ENCODE peak calls at places on chromosomes 2 and 18, in five cellular contexts. K is amniotic stem cell, M is midbrain, H is stomach, Z is tibial artery. P is an unnamed sample.

GRCh38 chr18:68865021-68865420 is 67.1 kb downstream of the CCDC102B start:
- DNase-seq in K (no peak), M (no peak), H (no peak), Z (no peak), P (no peak)

GRCh38 chr2:179591690-179592089 is 269.7 kb downstream of the ZNF385B start:
- DNase-seq in K (no peak), M (no peak), H (no peak), Z (no peak), P (no peak)

GRCh38 chr18:24000613-24001490 is 13.7 kb upstream of the TTC39C start:
- DNase-seq in K (no peak), M (no peak), H (no peak), Z (no peak), P (no peak)

GRCh38 chr2:25690058-25690457 is 16.7 kb upstream of the DTNB start:
- DNase-seq in K (no peak), M (no peak), H (peak; percentile 25), Z (no peak), P (no peak)

GRCh38 chr2:40364143-40364903 is 87.6 kb downstream of the SLC8A1 start:
- DNase-seq in K (no peak), M (no peak), H (no peak), Z (no peak), P (no peak)

GRCh38 chr2:161273038-161273760 is 35.0 kb upstream of the PSMD14 start:
- DNase-seq in K (peak; percentile 44), M (peak; percentile 60), H (no peak), Z (no peak), P (no peak)

GRCh38 chr18:23316986-23317385 is 136.1 kb upstream of the RIOK3 start:
- DNase-seq in K (no peak), M (no peak), H (no peak), Z (no peak), P (no peak)

GRCh38 chr18:49321271-49321670 is 139.2 kb downstream of the DYM start:
- DNase-seq in K (no peak), M (no peak), H (no peak), Z (no peak), P (no peak)

GRCh38 chr2:27727257-27727656 is 44.3 kb upstream of the MRPL33 start:
- DNase-seq in K (no peak), M (no peak), H (no peak), Z (no peak), P (no peak)

GRCh38 chr18:61991201-61991600 is 98.4 kb upstream of the RNF152 start:
- DNase-seq in K (no peak), M (no peak), H (no peak), Z (no peak), P (no peak)

GRCh38 chr18:74806700-74807416 is 209.2 kb downstream of the ZNF407 start:
- DNase-seq in K (peak; percentile 20), M (no peak), H (no peak), Z (no peak), P (no peak)

GRCh38 chr18:13379930-13380665 is 161.5 kb downstream of the LDLRAD4 start:
- DNase-seq in K (no peak), M (no peak), H (no peak), Z (no peak), P (no peak)

GRCh38 chr2:239932881-239933735 is 92.0 kb downstream of the NDUFA10 start:
- DNase-seq in K (no peak), M (no peak), H (peak; percentile 20), Z (no peak), P (no peak)